ENCODE peak calls at places on chromosomes 7 and 10, in nine cellular contexts. X, O, M, C, F, J, G, H and P are unnamed samples.

GRCh38 chr7:125563964-125564529 is 634.4 kb upstream of the POT1 start:
- DNase-seq in X (no peak), O (no peak), M (no peak), C (no peak), F (no peak), J (no peak), G (no peak), H (no peak), P (no peak)

GRCh38 chr7:5043661-5044060 is 2.0 kb upstream of the RBAK start:
- DNase-seq in X (no peak), O (no peak), M (no peak), C (no peak), F (no peak), J (no peak), G (no peak), H (no peak), P (no peak)

GRCh38 chr10:130461631-130462030 is 325.4 kb downstream of the GLRX3 start:
- DNase-seq in X (no peak), O (no peak), M (no peak), C (no peak), F (no peak), J (no peak), G (no peak), H (no peak), P (no peak)

GRCh38 chr7:116801092-116801710 is 61.2 kb upstream of the CAPZA2 start:
- DNase-seq in X (no peak), O (no peak), M (peak), C (no peak), F (no peak), J (no peak), G (no peak), H (no peak), P (no peak)

GRCh38 chr7:73999664-74000420 is 28.1 kb upstream of the ELN start:
- DNase-seq in X (peak), O (no peak), M (no peak), C (peak), F (no peak), J (peak), G (peak), H (no peak), P (no peak)

GRCh38 chr10:69327463-69328345 is 49.4 kb downstream of the HK1 start:
- DNase-seq in X (peak), O (no peak), M (no peak), C (peak), F (no peak), J (peak), G (peak), H (peak), P (peak)

GRCh38 chr7:55018361-55019328 is at the start of gene EGFR:
- DNase-seq in X (peak), O (no peak), M (peak), C (peak), F (no peak), J (peak), G (peak), H (no peak), P (no peak)

GRCh38 chr7:134449596-134450194 is 9.2 kb downstream of the AKR1B1 start:
- DNase-seq in X (no peak), O (no peak), M (no peak), C (no peak), F (no peak), J (no peak), G (peak), H (no peak), P (peak)

GRCh38 chr7:80950550-80950967 is 31.7 kb upstream of the SEMA3C start:
- DNase-seq in X (no peak), O (no peak), M (no peak), C (no peak), F (no peak), J (no peak), G (no peak), H (no peak), P (no peak)

GRCh38 chr10:26367771-26368170 is 70.4 kb upstream of the APBB1IP start:
- DNase-seq in X (no peak), O (no peak), M (peak), C (peak), F (no peak), J (no peak), G (peak), H (peak), P (peak)

GRCh38 chr10:100348389-100348927 is 1.4 kb downstream of the SCD start:
- DNase-seq in X (no peak), O (no peak), M (no peak), C (no peak), F (no peak), J (no peak), G (no peak), H (no peak), P (no peak)

GRCh38 chr10:311901-312665 is 176.8 kb downstream of the ZMYND11 start:
- DNase-seq in X (no peak), O (no peak), M (no peak), C (no peak), F (no peak), J (no peak), G (no peak), H (no peak), P (no peak)

GRCh38 chr10:31645786-31646185 is 282.8 kb downstream of the ARHGAP12 start:
- DNase-seq in X (no peak), O (no peak), M (no peak), C (no peak), F (no peak), J (no peak), G (no peak), H (no peak), P (no peak)

GRCh38 chr10:52409928-52410327 is 95.8 kb downstream of the DKK1 start:
- DNase-seq in X (no peak), O (no peak), M (no peak), C (no peak), F (no peak), J (no peak), G (no peak), H (no peak), P (no peak)

GRCh38 chr7:47571355-47572100 is 10.4 kb downstream of the TNS3 start:
- DNase-seq in X (no peak), O (no peak), M (no peak), C (peak), F (no peak), J (peak), G (peak), H (peak), P (no peak)

GRCh38 chr7:67857698-67858097 is 861.1 kb downstream of the TYW1 start:
- DNase-seq in X (no peak), O (no peak), M (no peak), C (no peak), F (no peak), J (no peak), G (no peak), H (peak), P (no peak)

GRCh38 chr10:80407836-80408197 is 534 bp upstream of the PRXL2A start:
- DNase-seq in X (no peak), O (no peak), M (peak), C (no peak), F (no peak), J (peak), G (peak), H (no peak), P (no peak)

GRCh38 chr10:73096041-73096451 is 620 bp downstream of the P4HA1 start:
- DNase-seq in X (peak), O (no peak), M (peak), C (peak), F (peak), J (peak), G (peak), H (peak), P (peak)

GRCh38 chr10:46225597-46225996 is 61.2 kb upstream of the ANTXRL start:
- DNase-seq in X (no peak), O (no peak), M (no peak), C (peak), F (no peak), J (no peak), G (no peak), H (peak), P (no peak)

GRCh38 chr7:43650457-43651052 is 67.6 kb downstream of the STK17A start:
- DNase-seq in X (no peak), O (no peak), M (no peak), C (no peak), F (no peak), J (no peak), G (no peak), H (peak), P (no peak)

GRCh38 chr7:104005197-104005596 is 15.7 kb upstream of the RELN start:
- DNase-seq in X (no peak), O (no peak), M (no peak), C (no peak), F (no peak), J (no peak), G (no peak), H (peak), P (no peak)

GRCh38 chr7:84981038-84981601 is 205.7 kb downstream of the SEMA3D start:
- DNase-seq in X (no peak), O (no peak), M (no peak), C (no peak), F (no peak), J (no peak), G (no peak), H (no peak), P (no peak)

GRCh38 chr7:110889363-110889762 is 201.6 kb upstream of the LRRN3 start:
- DNase-seq in X (no peak), O (no peak), M (no peak), C (no peak), F (no peak), J (no peak), G (no peak), H (no peak), P (no peak)

GRCh38 chr7:157494506-157495176 is 157.8 kb downstream of the DNAJB6 start:
- DNase-seq in X (no peak), O (no peak), M (no peak), C (peak), F (no peak), J (no peak), G (no peak), H (no peak), P (no peak)

GRCh38 chr10:89837173-89838001 is 136.0 kb downstream of the KIF20B start:
- DNase-seq in X (peak), O (no peak), M (no peak), C (peak), F (no peak), J (peak), G (peak), H (no peak), P (no peak)

GRCh38 chr10:74425602-74426001 is 274.6 kb downstream of the ADK start:
- DNase-seq in X (no peak), O (no peak), M (no peak), C (no peak), F (no peak), J (no peak), G (no peak), H (no peak), P (no peak)

GRCh38 chr10:18699849-18700554 is 40.8 kb downstream of the ARL5B start:
- DNase-seq in X (no peak), O (no peak), M (no peak), C (no peak), F (no peak), J (no peak), G (no peak), H (no peak), P (no peak)

GRCh38 chr10:36817898-36818297 is 307.5 kb upstream of the ANKRD30A start:
- DNase-seq in X (no peak), O (no peak), M (no peak), C (no peak), F (no peak), J (no peak), G (no peak), H (no peak), P (no peak)

GRCh38 chr7:48140001-48140681 is 31.1 kb upstream of the ABCA13 start:
- DNase-seq in X (no peak), O (no peak), M (no peak), C (no peak), F (no peak), J (no peak), G (no peak), H (no peak), P (no peak)

GRCh38 chr10:52864459-52865106 is 92.0 kb upstream of the MBL2 start:
- DNase-seq in X (peak), O (no peak), M (no peak), C (no peak), F (no peak), J (peak), G (peak), H (no peak), P (no peak)

GRCh38 chr7:11232462-11232861 is 258.8 kb downstream of the PHF14 start:
- DNase-seq in X (no peak), O (no peak), M (no peak), C (no peak), F (no peak), J (no peak), G (no peak), H (no peak), P (no peak)

GRCh38 chr10:89470628-89471027 is 56.3 kb downstream of the IFIT5 start:
- DNase-seq in X (no peak), O (no peak), M (no peak), C (no peak), F (no peak), J (no peak), G (no peak), H (no peak), P (no peak)

GRCh38 chr7:111771638-111772037 is 209.3 kb upstream of the IMMP2L start:
- DNase-seq in X (no peak), O (no peak), M (no peak), C (no peak), F (no peak), J (no peak), G (no peak), H (no peak), P (no peak)

GRCh38 chr7:3399858-3400257 is 98.8 kb downstream of the SDK1 start:
- DNase-seq in X (no peak), O (no peak), M (peak), C (no peak), F (no peak), J (no peak), G (no peak), H (peak), P (no peak)

GRCh38 chr10:74589226-74589673 is 237.2 kb upstream of the KAT6B start:
- DNase-seq in X (peak), O (peak), M (peak), C (peak), F (peak), J (peak), G (peak), H (peak), P (peak)

GRCh38 chr7:11970132-11970531 is 138.1 kb upstream of the THSD7A start:
- DNase-seq in X (no peak), O (no peak), M (no peak), C (no peak), F (no peak), J (no peak), G (no peak), H (no peak), P (no peak)

DNA sequence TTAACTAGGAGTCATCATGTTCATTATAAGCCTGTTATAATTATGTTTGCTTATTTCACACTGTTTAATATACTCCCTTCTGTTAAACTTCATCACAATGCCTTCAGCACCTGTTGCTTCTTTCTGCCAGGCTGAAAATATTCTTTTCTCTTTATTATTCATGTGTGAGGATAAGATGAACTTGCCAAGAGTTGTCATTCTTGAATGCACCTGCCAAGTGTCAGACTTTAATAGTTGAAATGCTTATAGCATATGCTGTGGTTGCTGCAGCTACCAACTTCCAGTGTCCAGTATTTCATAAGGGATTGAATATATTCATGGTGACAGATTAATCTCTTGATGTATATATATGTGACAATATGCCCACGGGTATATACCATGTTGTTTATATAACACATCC is 339.2 kb upstream of the MEOX2 start:
- DNase-seq in X (no peak), O (no peak), M (no peak), C (no peak), F (no peak), J (no peak), G (no peak), H (no peak), P (no peak)
- TF ChIP-seq POLR2A in X (no peak), O (no peak), M (no peak), C (no peak), F (no peak), J (no peak), G (no peak), H (no peak), P (no peak)

DNA sequence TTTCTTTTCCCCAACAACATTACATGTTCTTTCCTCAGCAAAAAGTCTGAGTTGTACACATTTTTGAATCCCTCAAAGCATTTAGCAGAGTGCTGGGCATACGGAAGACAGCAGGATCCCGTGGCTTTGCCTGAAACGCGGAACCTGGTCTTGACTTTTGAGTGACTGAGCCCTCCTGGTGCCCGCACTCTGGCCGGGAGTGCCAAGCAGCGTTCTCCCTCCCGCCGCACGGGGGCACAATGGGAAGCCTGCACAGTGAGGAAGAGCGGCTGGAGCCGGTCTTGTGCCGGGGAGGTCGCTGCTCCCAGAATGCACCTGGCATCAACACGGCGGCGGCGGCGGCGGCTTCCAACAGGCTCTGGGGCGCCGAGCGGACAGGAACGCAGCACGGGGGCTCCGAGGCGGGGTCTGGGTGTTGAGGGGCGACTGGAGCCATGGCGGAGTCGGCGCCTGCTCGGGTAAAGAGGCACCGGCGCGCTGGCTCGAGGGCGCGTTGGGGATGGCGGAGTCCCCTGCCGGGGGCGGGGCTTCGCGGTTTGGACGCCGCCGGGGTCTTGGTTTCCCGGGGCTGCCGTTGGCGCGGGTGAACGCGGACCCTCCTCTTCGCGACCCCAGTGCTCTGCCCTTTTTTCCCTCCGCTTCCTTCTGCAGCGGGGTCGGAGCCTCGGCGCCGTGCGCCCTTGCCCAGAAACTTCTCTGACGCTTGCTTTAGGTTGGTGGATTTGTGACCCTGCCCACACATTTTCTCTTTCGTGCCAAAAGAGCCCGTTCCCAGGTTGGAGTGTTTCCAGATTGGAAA is at the start of gene ZNF212:
- DNase-seq in X (peak), O (peak), M (peak), C (peak), F (peak), J (peak), G (peak), H (peak), P (peak)
- TF ChIP-seq POLR2A in X (peak), O (peak), M (peak), C (no peak), F (peak), J (no peak), G (peak), H (peak), P (peak)

DNA sequence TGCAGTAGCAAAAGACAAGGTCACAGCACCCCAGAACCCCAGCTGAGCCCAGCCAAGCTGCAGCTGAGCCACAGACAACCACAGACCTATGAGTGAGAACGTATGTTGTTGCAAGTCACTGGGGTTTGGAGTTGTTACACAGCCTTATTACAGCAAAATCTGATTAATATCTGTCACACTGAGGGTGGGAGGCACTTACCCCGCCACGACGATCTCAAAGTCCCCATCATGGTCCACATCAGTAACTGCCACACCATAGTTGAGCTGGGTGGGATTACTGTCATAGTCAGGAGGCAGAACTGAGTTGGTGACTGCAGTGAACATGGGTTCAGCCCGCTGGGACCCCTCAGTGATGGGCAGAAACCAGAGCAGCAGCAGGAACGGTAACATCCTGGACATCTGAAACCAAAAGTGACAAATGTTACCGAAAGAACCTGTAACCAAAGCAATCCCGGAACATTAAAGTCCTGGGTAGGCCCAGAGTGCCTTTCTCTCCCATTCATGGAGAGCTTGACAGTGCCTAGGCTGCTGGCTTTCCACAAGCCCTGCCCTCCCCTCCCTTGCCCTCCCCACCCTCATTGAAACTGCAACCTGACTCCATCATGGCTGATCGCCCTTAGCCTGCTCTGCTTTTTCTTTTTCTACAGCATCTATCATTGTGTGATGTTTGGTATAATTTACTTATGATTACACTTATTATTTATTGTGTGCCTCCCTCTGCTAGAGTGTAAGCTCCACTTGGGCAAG is 19.3 kb downstream of the CRTAC1 start:
- DNase-seq in X (no peak), O (no peak), M (no peak), C (no peak), F (no peak), J (no peak), G (no peak), H (no peak), P (no peak)
- TF ChIP-seq POLR2A in X (no peak), O (no peak), M (no peak), C (no peak), F (no peak), J (no peak), G (no peak), H (no peak), P (no peak)

GRCh38 chr10:62655337-62655994 is 149.1 kb upstream of the ADO start:
- DNase-seq in X (no peak), O (peak), M (no peak), C (no peak), F (no peak), J (no peak), G (no peak), H (no peak), P (no peak)
- TF ChIP-seq POLR2A in X (no peak), O (peak), M (no peak), C (no peak), F (no peak), J (no peak), G (no peak), H (no peak), P (no peak)

GRCh38 chr7:106657085-106657991 is 3.6 kb downstream of the CCDC71L start:
- DNase-seq in X (no peak), O (no peak), M (no peak), C (no peak), F (no peak), J (no peak), G (no peak), H (no peak), P (peak)

GRCh38 chr7:106659963-106660861 is 746 bp downstream of the CCDC71L start:
- DNase-seq in X (peak), O (peak), M (peak), C (peak), F (peak), J (peak), G (peak), H (peak), P (peak)

GRCh38 chr7:106658504-106659368 is 2.2 kb downstream of the CCDC71L start:
- DNase-seq in X (no peak), O (no peak), M (no peak), C (no peak), F (no peak), J (no peak), G (no peak), H (no peak), P (peak)

GRCh38 chr7:106660862-106661720 is at the start of gene CCDC71L:
- DNase-seq in X (peak), O (peak), M (peak), C (peak), F (peak), J (peak), G (peak), H (peak), P (peak)

DNA sequence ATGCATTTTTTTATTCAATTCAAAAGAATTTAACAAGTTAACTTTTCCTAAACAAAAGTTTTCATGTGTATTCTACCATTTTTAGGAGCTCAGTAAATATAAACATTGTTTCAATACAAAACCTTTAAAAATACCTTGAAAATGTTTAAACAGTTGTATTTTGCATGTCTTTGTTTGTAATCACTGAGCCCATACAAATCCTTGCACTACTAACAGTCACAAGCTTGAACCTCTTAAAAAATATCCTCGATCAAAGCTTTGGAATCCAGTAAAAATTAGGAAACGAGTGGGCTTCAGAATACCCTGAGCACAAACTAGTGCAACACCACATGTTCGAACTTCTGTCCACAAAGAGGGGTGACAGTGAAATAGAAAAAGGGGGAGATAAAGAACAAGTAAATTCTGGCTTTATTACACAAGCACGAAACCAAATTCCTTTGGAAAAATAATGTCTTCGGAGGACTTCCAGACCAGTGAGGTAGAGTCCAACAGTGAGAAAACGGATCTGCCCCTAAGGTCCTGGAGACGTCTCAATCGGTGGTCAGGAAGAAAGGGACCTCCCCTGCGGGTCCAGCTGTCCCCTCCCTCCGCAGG is 1.5 kb downstream of the CCDC71L start:
- DNase-seq in X (no peak), O (no peak), M (no peak), C (no peak), F (no peak), J (no peak), G (no peak), H (no peak), P (no peak)
- TF ChIP-seq POLR2A in X (no peak), O (no peak), M (no peak), C (no peak), F (no peak), J (no peak), G (no peak), H (no peak), P (no peak)